ENCODE peak calls at places on chromosomes 6 and 20, in four cellular contexts. I, Z, T and C are unnamed samples.

GRCh38 chr20:32961956-32962517 is 42.2 kb downstream of the SUN5 start:
- DNase-seq in I (no peak), Z (no peak), T (no peak), C (peak)

GRCh38 chr20:36462440-36463211 is 78.7 kb upstream of the MYL9 start:
- DNase-seq in I (peak), Z (no peak), T (no peak), C (no peak)

GRCh38 chr6:24780206-24780605 is 5.5 kb downstream of the GMNN start:
- DNase-seq in I (no peak), Z (no peak), T (no peak), C (no peak)

GRCh38 chr20:10218536-10219451 is at the start of gene SNAP25:
- DNase-seq in I (peak), Z (no peak), T (no peak), C (peak)

GRCh38 chr6:37625591-37626374 is 71.9 kb downstream of the MDGA1 start:
- DNase-seq in I (no peak), Z (no peak), T (no peak), C (no peak)

GRCh38 chr6:167699141-167700036 is 127.3 kb upstream of the AFDN start:
- DNase-seq in I (no peak), Z (peak), T (no peak), C (no peak)

GRCh38 chr6:87436435-87436834 is 28.7 kb downstream of the CFAP206 start:
- DNase-seq in I (peak), Z (peak), T (peak), C (peak)

GRCh38 chr6:25922301-25922700 is 8.2 kb downstream of the SLC17A2 start:
- DNase-seq in I (no peak), Z (no peak), T (no peak), C (no peak)

GRCh38 chr6:119683022-119683421 is 333.5 kb upstream of the MAN1A1 start:
- DNase-seq in I (no peak), Z (no peak), T (no peak), C (peak)

GRCh38 chr6:6006428-6007310 is at the start of gene NRN1:
- DNase-seq in I (no peak), Z (no peak), T (no peak), C (peak)
- TF ChIP-seq TARDBP in I (no peak), Z (no peak), T (no peak), C (no peak)

DNA sequence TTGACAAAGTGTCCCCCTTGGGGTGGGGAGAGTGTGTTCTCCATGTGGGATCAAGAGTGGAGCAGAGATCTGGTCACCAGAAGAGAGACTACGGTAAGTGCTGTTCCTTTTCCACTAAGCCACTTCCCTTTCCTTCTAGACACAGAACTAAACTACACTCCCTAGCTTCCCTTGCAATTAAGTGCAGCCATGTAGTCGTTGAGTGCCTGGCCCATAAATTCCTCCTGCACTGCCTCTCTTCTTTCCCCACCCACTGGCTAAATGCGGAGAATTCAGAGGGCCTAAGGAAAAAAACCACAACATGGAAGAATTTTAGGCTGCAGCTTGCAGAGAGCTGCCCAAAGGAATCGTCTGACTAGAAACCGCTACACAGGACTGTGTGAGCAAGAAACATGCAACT is 1.5 kb downstream of the WDR27 start:
- DNase-seq in I (no peak), Z (no peak), T (no peak), C (peak)
- TF ChIP-seq TARDBP in I (no peak), Z (no peak), T (no peak), C (no peak)

GRCh38 chr20:54524849-54525248 is 49.5 kb downstream of the DOK5 start:
- DNase-seq in I (no peak), Z (no peak), T (no peak), C (no peak)
- TF ChIP-seq TARDBP in I (no peak), Z (no peak), T (no peak), C (no peak)

GRCh38 chr6:157610451-157610999 is 212.5 kb upstream of the SNX9 start:
- DNase-seq in I (no peak), Z (no peak), T (no peak), C (no peak)
- TF ChIP-seq TARDBP in I (no peak), Z (no peak), T (no peak), C (no peak)

DNA sequence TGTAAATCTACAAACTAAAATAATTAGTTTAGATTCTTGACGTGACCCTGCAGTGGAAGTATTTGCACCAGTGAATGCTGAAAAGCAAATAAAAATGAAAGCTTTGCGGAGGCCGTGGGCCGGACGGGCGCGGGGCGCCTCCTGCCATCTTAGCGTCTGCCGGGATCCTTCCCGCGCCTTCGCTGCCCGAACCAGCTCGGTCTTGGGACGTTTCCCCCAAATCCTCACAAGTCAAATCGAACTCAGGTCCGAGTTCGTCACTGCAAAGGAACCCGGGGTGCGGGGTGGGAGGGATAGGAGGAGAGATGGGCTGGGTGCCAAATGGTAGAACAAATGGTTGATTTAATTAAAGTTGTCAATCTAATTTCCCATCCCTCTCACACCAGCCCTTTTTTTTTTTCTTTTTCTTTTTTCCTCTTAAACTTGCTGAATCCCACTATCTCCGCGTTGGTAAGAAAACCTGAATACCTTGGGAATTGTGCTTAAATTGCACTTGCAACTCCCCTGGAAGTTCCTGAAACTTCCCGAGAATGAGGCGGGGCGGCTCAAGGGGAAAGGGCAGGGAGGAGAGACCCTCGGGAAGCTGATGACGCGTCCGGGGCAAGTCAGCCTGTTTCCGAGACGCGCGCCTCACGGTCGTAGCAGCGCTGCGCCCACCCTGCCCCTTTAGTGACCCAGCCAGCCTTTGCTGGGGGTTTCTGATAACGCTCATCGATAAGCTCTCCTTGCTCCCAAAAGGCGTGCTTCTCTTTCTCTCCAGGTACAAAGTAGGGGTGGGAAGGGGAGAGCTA is 1.7 kb downstream of the GJA1 start:
- DNase-seq in I (no peak), Z (no peak), T (no peak), C (peak)
- TF ChIP-seq TARDBP in I (no peak), Z (no peak), T (no peak), C (no peak)

GRCh38 chr20:41307021-41307420 is 10.5 kb downstream of the ZHX3 start:
- DNase-seq in I (no peak), Z (no peak), T (no peak), C (no peak)

GRCh38 chr20:41300906-41301305 is 16.6 kb downstream of the ZHX3 start:
- DNase-seq in I (no peak), Z (no peak), T (no peak), C (no peak)

GRCh38 chr20:41306061-41306727 is 11.3 kb downstream of the ZHX3 start:
- DNase-seq in I (no peak), Z (peak), T (no peak), C (no peak)

GRCh38 chr20:41304002-41304401 is 13.5 kb downstream of the ZHX3 start:
- DNase-seq in I (no peak), Z (no peak), T (no peak), C (no peak)

DNA sequence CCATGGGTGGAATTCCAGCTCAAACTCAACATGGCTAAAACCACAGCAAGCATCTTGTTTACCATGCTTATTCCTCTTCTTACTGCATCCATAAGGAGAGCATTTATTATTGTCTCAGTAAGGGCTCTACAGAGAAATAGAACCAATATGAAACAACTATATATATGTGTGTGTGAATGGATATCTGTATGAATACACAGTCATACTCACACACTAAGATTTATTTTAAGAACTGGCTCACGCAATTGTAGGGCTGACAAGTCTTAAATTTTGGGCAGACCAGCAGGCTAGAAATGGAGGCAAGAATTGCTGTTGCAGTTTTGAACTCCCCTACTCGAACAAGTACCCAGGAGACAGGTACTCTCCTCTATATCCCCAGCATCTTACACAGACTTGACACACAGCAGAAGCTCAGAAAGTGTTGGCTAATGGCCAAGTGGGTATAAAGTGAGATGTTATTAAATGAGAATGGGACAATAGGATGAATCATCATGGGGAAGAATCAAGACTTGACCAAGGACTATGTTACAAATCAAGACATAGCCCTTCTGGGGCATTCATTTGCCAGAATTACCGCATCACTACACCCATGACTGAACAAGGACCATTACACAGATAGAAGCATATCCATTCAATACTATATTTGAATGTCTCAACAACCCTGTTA is 13.0 kb downstream of the ZHX3 start:
- DNase-seq in I (no peak), Z (no peak), T (no peak), C (no peak)
- TF ChIP-seq TARDBP in I (no peak), Z (no peak), T (no peak), C (no peak)

DNA sequence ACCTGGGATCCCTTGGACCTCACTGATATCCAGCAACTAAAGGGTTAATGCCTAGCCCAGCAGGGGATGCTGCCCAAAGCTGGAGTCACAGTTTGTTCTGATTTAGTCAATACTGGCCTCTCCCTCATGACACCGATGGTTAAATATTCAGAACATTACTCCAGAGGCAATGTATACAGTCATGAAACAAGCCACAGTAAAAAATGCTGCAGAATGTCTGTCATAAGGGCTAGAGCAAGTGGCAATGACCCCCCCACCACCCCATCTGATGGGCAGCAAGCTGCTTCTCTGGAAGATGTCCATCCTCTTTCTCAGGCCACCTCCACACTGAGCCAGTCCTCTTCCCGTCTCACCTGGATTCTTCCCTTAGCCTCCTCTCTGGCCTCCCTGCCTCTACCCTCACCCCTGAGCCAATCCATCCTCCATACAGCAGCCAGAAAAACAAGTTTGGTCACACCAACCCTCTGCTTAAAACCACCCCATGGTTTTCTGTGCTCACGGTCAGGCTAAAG is 99.0 kb upstream of the KCNG1 start:
- DNase-seq in I (no peak), Z (no peak), T (no peak), C (no peak)
- TF ChIP-seq TARDBP in I (no peak), Z (no peak), T (no peak), C (no peak)

GRCh38 chr6:112038756-112039430 is 15.0 kb upstream of the CCN6 start:
- DNase-seq in I (no peak), Z (no peak), T (no peak), C (no peak)
- TF ChIP-seq TARDBP in I (no peak), Z (no peak), T (no peak), C (no peak)

GRCh38 chr6:75930954-75931689 is 141.3 kb downstream of the IMPG1 start:
- DNase-seq in I (no peak), Z (no peak), T (no peak), C (no peak)
- TF ChIP-seq TARDBP in I (no peak), Z (no peak), T (no peak), C (no peak)

GRCh38 chr6:129748212-129748900 is 38.4 kb upstream of the ARHGAP18 start:
- DNase-seq in I (peak), Z (peak), T (peak), C (no peak)

GRCh38 chr6:129749749-129750120 is 39.8 kb upstream of the ARHGAP18 start:
- DNase-seq in I (no peak), Z (peak), T (no peak), C (no peak)

GRCh38 chr6:129747588-129748112 is 37.7 kb upstream of the ARHGAP18 start:
- DNase-seq in I (no peak), Z (no peak), T (no peak), C (no peak)

GRCh38 chr6:129750390-129750789 is 40.4 kb upstream of the ARHGAP18 start:
- DNase-seq in I (no peak), Z (no peak), T (no peak), C (no peak)

GRCh38 chr6:129748901-129749748 is 39.1 kb upstream of the ARHGAP18 start:
- DNase-seq in I (no peak), Z (no peak), T (no peak), C (no peak)
- TF ChIP-seq TARDBP in I (no peak), Z (no peak), T (no peak), C (no peak)